ENCODE peak calls at places on chromosomes 1 and 21, in five cellular contexts. One of them, this sample, is unnamed.

GRCh38 chr1:33654267-33654832 is 181.9 kb downstream of the ZSCAN20 start:
- DNase-seq in SK-N-SH: peak
- DNase-seq in lower lobe of right lung: no peak
- DNase-seq in brain microvascular endothelial cell: no peak
- DNase-seq in HFF-Myc: no peak
- DNase-seq in this sample: no peak

GRCh38 chr1:37797750-37798345 is 4.2 kb downstream of the MANEAL start:
- DNase-seq in SK-N-SH: no peak
- DNase-seq in lower lobe of right lung: no peak
- DNase-seq in brain microvascular endothelial cell: peak
- DNase-seq in HFF-Myc: no peak
- DNase-seq in this sample: no peak

GRCh38 chr1:210250998-210251679 is 18.5 kb downstream of the SERTAD4 start:
- DNase-seq in SK-N-SH: peak
- DNase-seq in lower lobe of right lung: peak
- DNase-seq in brain microvascular endothelial cell: no peak
- DNase-seq in HFF-Myc: no peak
- DNase-seq in this sample: no peak

GRCh38 chr1:147171399-147172167 is 687 bp downstream of the PRKAB2 start:
- DNase-seq in SK-N-SH: peak
- DNase-seq in lower lobe of right lung: no peak
- DNase-seq in brain microvascular endothelial cell: no peak
- DNase-seq in HFF-Myc: no peak
- DNase-seq in this sample: no peak

GRCh38 chr1:167934407-167935251 is 1.9 kb upstream of the DCAF6 start:
- DNase-seq in SK-N-SH: no peak
- DNase-seq in lower lobe of right lung: no peak
- DNase-seq in brain microvascular endothelial cell: no peak
- DNase-seq in HFF-Myc: no peak
- DNase-seq in this sample: no peak

GRCh38 chr1:208238710-208239517 is 5.3 kb downstream of the PLXNA2 start:
- DNase-seq in SK-N-SH: peak
- DNase-seq in lower lobe of right lung: no peak
- DNase-seq in brain microvascular endothelial cell: peak
- DNase-seq in HFF-Myc: no peak
- DNase-seq in this sample: no peak

GRCh38 chr21:36569511-36569910 is 89.6 kb upstream of the CLDN14 start:
- DNase-seq in SK-N-SH: no peak
- DNase-seq in lower lobe of right lung: no peak
- DNase-seq in brain microvascular endothelial cell: no peak
- DNase-seq in HFF-Myc: no peak
- DNase-seq in this sample: no peak

GRCh38 chr21:28540514-28540913 is 452.2 kb downstream of the LTN1 start:
- DNase-seq in SK-N-SH: no peak
- DNase-seq in lower lobe of right lung: no peak
- DNase-seq in brain microvascular endothelial cell: no peak
- DNase-seq in HFF-Myc: peak
- DNase-seq in this sample: no peak

GRCh38 chr1:108041360-108042143 is 76.6 kb upstream of the VAV3 start:
- DNase-seq in SK-N-SH: no peak
- DNase-seq in lower lobe of right lung: no peak
- DNase-seq in brain microvascular endothelial cell: no peak
- DNase-seq in HFF-Myc: no peak
- DNase-seq in this sample: no peak

GRCh38 chr1:59815892-59816291 is 1.1 kb downstream of the HOOK1 start:
- DNase-seq in SK-N-SH: no peak
- DNase-seq in lower lobe of right lung: no peak
- DNase-seq in brain microvascular endothelial cell: no peak
- DNase-seq in HFF-Myc: no peak
- DNase-seq in this sample: no peak

GRCh38 chr1:183249941-183250452 is 63.9 kb downstream of the LAMC2 start:
- DNase-seq in SK-N-SH: no peak
- DNase-seq in lower lobe of right lung: no peak
- DNase-seq in brain microvascular endothelial cell: no peak
- DNase-seq in HFF-Myc: no peak
- DNase-seq in this sample: no peak

GRCh38 chr1:236039736-236040670 is 24.9 kb downstream of the NID1 start:
- DNase-seq in SK-N-SH: no peak
- DNase-seq in lower lobe of right lung: peak
- DNase-seq in brain microvascular endothelial cell: peak
- DNase-seq in HFF-Myc: no peak
- DNase-seq in this sample: no peak

GRCh38 chr21:32749662-32750061 is 21.8 kb upstream of the SYNJ1 start:
- DNase-seq in SK-N-SH: no peak
- DNase-seq in lower lobe of right lung: no peak
- DNase-seq in brain microvascular endothelial cell: no peak
- DNase-seq in HFF-Myc: no peak
- DNase-seq in this sample: no peak

GRCh38 chr1:86774305-86775304 is 70.2 kb downstream of the SH3GLB1 start:
- DNase-seq in SK-N-SH: no peak
- DNase-seq in lower lobe of right lung: peak
- DNase-seq in brain microvascular endothelial cell: peak
- DNase-seq in HFF-Myc: peak
- DNase-seq in this sample: peak

GRCh38 chr1:35444519-35444774 is 112.8 kb downstream of the KIAA0319L start:
- DNase-seq in SK-N-SH: no peak
- DNase-seq in lower lobe of right lung: no peak
- DNase-seq in brain microvascular endothelial cell: no peak
- DNase-seq in HFF-Myc: no peak
- DNase-seq in this sample: no peak

GRCh38 chr1:91511386-91511785 is 10.7 kb downstream of the CDC7 start:
- DNase-seq in SK-N-SH: no peak
- DNase-seq in lower lobe of right lung: no peak
- DNase-seq in brain microvascular endothelial cell: peak
- DNase-seq in HFF-Myc: no peak
- DNase-seq in this sample: no peak

GRCh38 chr21:33238565-33239255 is 9.0 kb downstream of the IFNAR2 start:
- DNase-seq in SK-N-SH: no peak
- DNase-seq in lower lobe of right lung: no peak
- DNase-seq in brain microvascular endothelial cell: no peak
- DNase-seq in HFF-Myc: no peak
- DNase-seq in this sample: no peak

GRCh38 chr1:94888201-94888600 is 38.7 kb downstream of the CNN3 start:
- DNase-seq in SK-N-SH: no peak
- DNase-seq in lower lobe of right lung: no peak
- DNase-seq in brain microvascular endothelial cell: no peak
- DNase-seq in HFF-Myc: no peak
- DNase-seq in this sample: no peak
- TF ChIP-seq CTCF in SK-N-SH: no peak
- TF ChIP-seq CTCF in lower lobe of right lung: no peak
- TF ChIP-seq CTCF in brain microvascular endothelial cell: no peak
- TF ChIP-seq CTCF in HFF-Myc: no peak
- TF ChIP-seq CTCF in this sample: no peak

DNA sequence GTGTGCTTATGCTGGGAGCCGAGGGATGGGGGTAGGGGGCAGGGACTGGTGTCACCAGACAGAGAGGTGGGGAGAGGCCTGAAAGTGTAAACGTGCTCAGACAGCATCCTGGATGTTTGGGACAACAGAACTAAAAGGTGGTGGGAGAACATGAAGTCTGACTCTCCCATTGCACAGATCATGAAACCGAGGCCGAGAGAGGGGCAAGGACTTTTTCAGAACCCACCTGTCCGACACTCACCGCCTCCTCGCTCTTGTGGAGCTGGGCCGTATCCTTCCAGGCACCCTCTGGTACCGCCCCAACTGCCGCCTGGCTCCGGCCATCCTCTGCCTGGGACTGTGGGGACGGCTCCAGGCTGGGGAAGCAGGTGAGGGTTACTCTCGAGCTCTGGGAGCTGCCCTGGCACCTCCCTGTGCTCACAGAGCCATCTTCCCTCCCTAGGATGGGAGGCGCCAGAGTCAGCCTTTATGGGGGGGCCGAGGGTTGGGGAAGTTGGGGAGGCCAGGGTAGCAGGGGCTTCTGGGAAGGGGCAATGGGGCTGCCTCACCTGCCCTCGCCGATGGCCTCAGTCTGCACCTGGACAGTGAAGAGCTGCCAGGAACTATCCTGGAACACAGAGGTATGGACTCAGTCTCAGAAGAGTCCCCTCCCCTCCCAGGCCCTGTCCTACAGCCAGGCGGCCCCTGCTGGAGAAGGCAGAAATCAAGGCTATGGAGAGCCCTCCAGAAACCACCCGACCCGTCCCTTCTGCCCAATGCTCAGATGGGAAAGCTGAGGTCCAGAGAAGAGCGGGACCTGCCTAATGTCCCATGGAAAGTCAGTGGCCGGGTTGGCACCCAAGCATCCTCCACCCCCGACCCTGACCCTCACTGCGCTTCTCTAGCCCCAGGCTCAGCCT is 7.0 kb downstream of the ATP13A2 start:
- DNase-seq in SK-N-SH: peak
- DNase-seq in lower lobe of right lung: no peak
- DNase-seq in brain microvascular endothelial cell: no peak
- DNase-seq in HFF-Myc: no peak
- DNase-seq in this sample: no peak
- TF ChIP-seq CTCF in SK-N-SH: no peak
- TF ChIP-seq CTCF in lower lobe of right lung: no peak
- TF ChIP-seq CTCF in brain microvascular endothelial cell: peak
- TF ChIP-seq CTCF in HFF-Myc: no peak
- TF ChIP-seq CTCF in this sample: peak

GRCh38 chr1:214816603-214817002 is 213.6 kb downstream of the CENPF start:
- DNase-seq in SK-N-SH: no peak
- DNase-seq in lower lobe of right lung: no peak
- DNase-seq in brain microvascular endothelial cell: no peak
- DNase-seq in HFF-Myc: no peak
- DNase-seq in this sample: no peak
- TF ChIP-seq CTCF in SK-N-SH: peak
- TF ChIP-seq CTCF in lower lobe of right lung: no peak
- TF ChIP-seq CTCF in brain microvascular endothelial cell: peak
- TF ChIP-seq CTCF in HFF-Myc: no peak
- TF ChIP-seq CTCF in this sample: peak

GRCh38 chr1:160342953-160343869 is at the start of the genes COPA and NCSTN:
- DNase-seq in SK-N-SH: peak
- DNase-seq in lower lobe of right lung: peak
- DNase-seq in brain microvascular endothelial cell: peak
- DNase-seq in HFF-Myc: peak
- DNase-seq in this sample: peak
- TF ChIP-seq CTCF in SK-N-SH: no peak
- TF ChIP-seq CTCF in lower lobe of right lung: no peak
- TF ChIP-seq CTCF in brain microvascular endothelial cell: peak
- TF ChIP-seq CTCF in HFF-Myc: no peak
- TF ChIP-seq CTCF in this sample: peak

GRCh38 chr1:171715813-171716251 is 26.0 kb downstream of the VAMP4 start:
- DNase-seq in SK-N-SH: no peak
- DNase-seq in lower lobe of right lung: no peak
- DNase-seq in brain microvascular endothelial cell: no peak
- DNase-seq in HFF-Myc: peak
- DNase-seq in this sample: no peak
- TF ChIP-seq CTCF in SK-N-SH: peak
- TF ChIP-seq CTCF in lower lobe of right lung: peak
- TF ChIP-seq CTCF in brain microvascular endothelial cell: peak
- TF ChIP-seq CTCF in HFF-Myc: peak
- TF ChIP-seq CTCF in this sample: peak

GRCh38 chr1:186183219-186183618 is 191.8 kb downstream of the TPR start:
- DNase-seq in SK-N-SH: no peak
- DNase-seq in lower lobe of right lung: no peak
- DNase-seq in brain microvascular endothelial cell: peak
- DNase-seq in HFF-Myc: no peak
- DNase-seq in this sample: no peak
- TF ChIP-seq CTCF in SK-N-SH: no peak
- TF ChIP-seq CTCF in lower lobe of right lung: no peak
- TF ChIP-seq CTCF in brain microvascular endothelial cell: no peak
- TF ChIP-seq CTCF in HFF-Myc: no peak
- TF ChIP-seq CTCF in this sample: no peak

DNA sequence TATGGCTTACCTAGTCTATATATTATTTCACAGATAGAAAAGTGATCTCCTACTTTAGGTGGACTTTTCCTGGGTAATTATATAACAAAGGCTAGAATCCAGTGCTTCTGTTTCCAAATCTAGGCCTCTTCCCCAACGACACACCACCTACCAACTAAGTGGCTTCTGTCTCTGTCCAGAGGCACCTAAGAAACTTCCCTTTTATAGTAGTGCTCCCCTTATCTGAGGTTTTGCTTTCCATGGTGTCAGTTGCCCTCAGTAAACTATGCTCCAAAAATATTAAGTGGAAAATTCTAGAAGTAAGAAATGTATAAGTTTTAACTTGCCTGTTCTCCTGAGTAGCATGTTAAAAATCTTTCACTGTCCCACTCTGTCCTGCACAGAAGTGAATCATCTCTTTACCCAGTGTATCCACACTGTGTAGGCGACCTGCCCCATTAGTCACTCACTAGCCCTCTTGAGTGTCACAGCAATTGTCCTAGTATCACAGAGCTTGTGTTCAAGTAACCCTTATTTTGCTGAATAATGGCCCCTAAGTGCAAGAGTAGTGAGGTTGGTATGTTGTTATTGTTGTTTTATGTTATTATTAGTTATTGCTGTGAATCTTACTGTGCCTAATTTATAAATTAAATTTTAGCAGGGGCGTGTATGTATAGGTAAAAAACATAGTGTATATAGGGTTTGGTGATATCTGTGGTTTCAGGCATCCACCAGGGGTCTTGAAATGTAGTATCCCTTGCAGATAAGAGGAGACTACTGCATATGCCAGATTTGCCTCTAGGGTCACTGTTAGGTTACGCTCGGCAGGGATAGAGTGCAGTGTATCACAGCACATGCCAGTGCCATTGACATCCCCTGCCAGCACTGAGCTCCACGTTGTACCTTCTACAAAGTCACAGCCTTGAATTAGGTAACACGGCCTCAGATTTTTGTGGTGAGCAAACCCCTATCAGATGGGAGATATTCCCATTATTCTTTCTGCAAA is 14.7 kb upstream of the CD53 start:
- DNase-seq in SK-N-SH: no peak
- DNase-seq in lower lobe of right lung: no peak
- DNase-seq in brain microvascular endothelial cell: no peak
- DNase-seq in HFF-Myc: no peak
- DNase-seq in this sample: no peak
- TF ChIP-seq CTCF in SK-N-SH: no peak
- TF ChIP-seq CTCF in lower lobe of right lung: no peak
- TF ChIP-seq CTCF in brain microvascular endothelial cell: no peak
- TF ChIP-seq CTCF in HFF-Myc: no peak
- TF ChIP-seq CTCF in this sample: no peak

GRCh38 chr1:228792601-228793000 is 57.3 kb downstream of the RHOU start:
- DNase-seq in SK-N-SH: no peak
- DNase-seq in lower lobe of right lung: no peak
- DNase-seq in brain microvascular endothelial cell: no peak
- DNase-seq in HFF-Myc: no peak
- DNase-seq in this sample: no peak

GRCh38 chr1:228794810-228795209 is 59.5 kb downstream of the RHOU start:
- DNase-seq in SK-N-SH: no peak
- DNase-seq in lower lobe of right lung: no peak
- DNase-seq in brain microvascular endothelial cell: no peak
- DNase-seq in HFF-Myc: no peak
- DNase-seq in this sample: no peak

GRCh38 chr1:228791782-228792181 is 56.5 kb downstream of the RHOU start:
- DNase-seq in SK-N-SH: no peak
- DNase-seq in lower lobe of right lung: no peak
- DNase-seq in brain microvascular endothelial cell: no peak
- DNase-seq in HFF-Myc: no peak
- DNase-seq in this sample: no peak

GRCh38 chr1:228794173-228794572 is 58.9 kb downstream of the RHOU start:
- DNase-seq in SK-N-SH: no peak
- DNase-seq in lower lobe of right lung: no peak
- DNase-seq in brain microvascular endothelial cell: no peak
- DNase-seq in HFF-Myc: no peak
- DNase-seq in this sample: no peak

GRCh38 chr1:228793032-228793431 is 57.8 kb downstream of the RHOU start:
- DNase-seq in SK-N-SH: no peak
- DNase-seq in lower lobe of right lung: no peak
- DNase-seq in brain microvascular endothelial cell: no peak
- DNase-seq in HFF-Myc: no peak
- DNase-seq in this sample: no peak
- TF ChIP-seq CTCF in SK-N-SH: no peak
- TF ChIP-seq CTCF in lower lobe of right lung: no peak
- TF ChIP-seq CTCF in brain microvascular endothelial cell: no peak
- TF ChIP-seq CTCF in HFF-Myc: no peak
- TF ChIP-seq CTCF in this sample: no peak